ENCODE peak calls at places on chromosomes 1 and 21, in six cellular contexts. I is GM13976, Z is GM06990, F is bronchial epithelial cell, K is cardiac fibroblast, A is neural progenitor cell. P is an unnamed sample.

GRCh38 chr1:31753623-31754349 is 10.4 kb downstream of the ADGRB2 start:
- DNase-seq in Z (no peak), A (no peak), F (peak; percentile 47), I (no peak), K (peak; percentile 61), P (no peak)

GRCh38 chr1:233844275-233844674 is 60.2 kb upstream of the SLC35F3 start:
- DNase-seq in K (no peak), A (no peak), Z (no peak), I (no peak), F (no peak), P (no peak)

GRCh38 chr1:115669002-115669673 is 27.4 kb downstream of the VANGL1 start:
- DNase-seq in Z (no peak), I (no peak), A (no peak), K (peak; percentile 31), F (peak; percentile 92), P (no peak)

GRCh38 chr1:118101445-118101844 is 83.6 kb downstream of the SPAG17 start:
- DNase-seq in I (no peak), F (no peak), Z (no peak), K (no peak), A (no peak), P (no peak)

GRCh38 chr1:198934901-198935301 is 296.1 kb downstream of the PTPRC start:
- DNase-seq in Z (peak; percentile 61), F (peak; percentile 67), K (peak; percentile 33), I (no peak), A (no peak), P (no peak)

GRCh38 chr1:150895618-150896017 is 8.7 kb downstream of the CTXND2 start:
- DNase-seq in A (no peak), K (no peak), I (no peak), Z (no peak), F (peak; percentile 75), P (no peak)

GRCh38 chr1:108691128-108691885 is 803 bp upstream of the PRPF38B start:
- DNase-seq in A (peak; percentile 50), K (no peak), F (peak; percentile 6), Z (no peak), I (no peak), P (no peak)

GRCh38 chr1:207217778-207218511 is 103.5 kb upstream of the CD55 start:
- DNase-seq in F (no peak), I (no peak), K (no peak), Z (peak; percentile 6), A (no peak), P (no peak)

GRCh38 chr1:26598890-26599289 is 69.3 kb downstream of the RPS6KA1 start:
- DNase-seq in F (no peak), K (no peak), I (no peak), A (peak; percentile 18), Z (no peak), P (no peak)

GRCh38 chr1:94666797-94667196 is 125.2 kb upstream of the F3 start:
- DNase-seq in A (no peak), I (no peak), K (no peak), Z (no peak), F (no peak), P (no peak)

GRCh38 chr1:6181347-6181770 is 1.2 kb upstream of the CHD5 start:
- DNase-seq in F (no peak), A (peak; percentile 41), K (no peak), Z (no peak), I (no peak), P (no peak)

GRCh38 chr1:38151399-38151798 is 104.8 kb upstream of the POU3F1 start:
- DNase-seq in Z (no peak), F (no peak), A (no peak), K (no peak), I (no peak), P (no peak)

GRCh38 chr1:42739753-42740700 is at the start of gene CLDN19:
- DNase-seq in I (no peak), Z (no peak), F (no peak), K (no peak), A (peak; percentile 90), P (no peak)

GRCh38 chr1:80673935-80674597 is 1126.7 kb upstream of the ADGRL2 start:
- DNase-seq in I (no peak), F (no peak), A (peak; percentile 3), Z (no peak), K (no peak), P (no peak)

GRCh38 chr21:32414579-32415358 is 2.3 kb downstream of the EVA1C start:
- DNase-seq in F (peak; percentile 51), A (peak; percentile 11), Z (no peak), K (peak; percentile 67), I (no peak), P (no peak)

GRCh38 chr1:201582977-201583376 is 44.0 kb downstream of the NAV1 start:
- DNase-seq in A (peak; percentile 66), Z (no peak), K (no peak), I (no peak), F (no peak), P (no peak)

GRCh38 chr1:112722601-112723510 is 7.7 kb upstream of the PPM1J start:
- DNase-seq in I (no peak), Z (no peak), F (no peak), A (peak; percentile 85), K (peak; percentile 57), P (no peak)

DNA sequence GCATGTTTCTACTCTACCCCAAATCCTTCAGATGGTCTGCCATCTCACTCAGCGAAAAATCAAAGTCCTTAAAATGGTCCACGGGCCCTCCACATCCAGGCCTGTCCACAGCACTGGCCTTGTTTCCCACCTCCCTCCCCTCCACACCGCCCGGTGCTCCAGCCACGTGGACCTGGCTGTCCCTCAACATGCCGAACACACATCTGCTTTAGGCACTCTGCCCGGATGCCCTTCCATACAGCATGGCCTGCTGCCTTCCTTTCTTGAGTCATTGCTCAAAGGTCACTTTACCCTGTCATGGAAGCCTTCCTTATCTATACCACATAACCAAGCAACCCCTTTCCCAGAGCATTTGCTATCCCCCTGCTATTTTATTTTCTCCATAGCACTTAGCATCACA is 143.0 kb downstream of the DNM3 start:
- DNase-seq in I (no peak), A (no peak), F (no peak), Z (no peak), K (peak; percentile 16), P (no peak)
- TF ChIP-seq CTCF in I (no peak), A (no peak), F (no peak), Z (no peak), K (no peak), P (no peak)

GRCh38 chr1:17485280-17485679 is 45.8 kb upstream of the RCC2 start:
- DNase-seq in Z (no peak), F (peak; percentile 19), K (peak; percentile 41), A (peak; percentile 27), I (no peak), P (no peak)
- TF ChIP-seq CTCF in Z (peak; percentile 61), F (peak; percentile 60), K (peak; percentile 57), A (peak; percentile 27), I (peak; percentile 18), P (peak; percentile 45)

GRCh38 chr1:50964863-50965262 is 4.8 kb upstream of the FAF1 start:
- DNase-seq in K (no peak), F (no peak), Z (no peak), I (no peak), A (no peak), P (no peak)

GRCh38 chr1:50955116-50955515 is 5.0 kb downstream of the FAF1 start:
- DNase-seq in F (peak; percentile 15), K (no peak), I (no peak), A (no peak), Z (no peak), P (no peak)

GRCh38 chr1:50959303-50959912 is 659 bp downstream of the FAF1 start:
- DNase-seq in F (peak; percentile 46), Z (no peak), K (peak; percentile 28), I (peak; percentile 34), A (no peak), P (peak; percentile 46)

DNA sequence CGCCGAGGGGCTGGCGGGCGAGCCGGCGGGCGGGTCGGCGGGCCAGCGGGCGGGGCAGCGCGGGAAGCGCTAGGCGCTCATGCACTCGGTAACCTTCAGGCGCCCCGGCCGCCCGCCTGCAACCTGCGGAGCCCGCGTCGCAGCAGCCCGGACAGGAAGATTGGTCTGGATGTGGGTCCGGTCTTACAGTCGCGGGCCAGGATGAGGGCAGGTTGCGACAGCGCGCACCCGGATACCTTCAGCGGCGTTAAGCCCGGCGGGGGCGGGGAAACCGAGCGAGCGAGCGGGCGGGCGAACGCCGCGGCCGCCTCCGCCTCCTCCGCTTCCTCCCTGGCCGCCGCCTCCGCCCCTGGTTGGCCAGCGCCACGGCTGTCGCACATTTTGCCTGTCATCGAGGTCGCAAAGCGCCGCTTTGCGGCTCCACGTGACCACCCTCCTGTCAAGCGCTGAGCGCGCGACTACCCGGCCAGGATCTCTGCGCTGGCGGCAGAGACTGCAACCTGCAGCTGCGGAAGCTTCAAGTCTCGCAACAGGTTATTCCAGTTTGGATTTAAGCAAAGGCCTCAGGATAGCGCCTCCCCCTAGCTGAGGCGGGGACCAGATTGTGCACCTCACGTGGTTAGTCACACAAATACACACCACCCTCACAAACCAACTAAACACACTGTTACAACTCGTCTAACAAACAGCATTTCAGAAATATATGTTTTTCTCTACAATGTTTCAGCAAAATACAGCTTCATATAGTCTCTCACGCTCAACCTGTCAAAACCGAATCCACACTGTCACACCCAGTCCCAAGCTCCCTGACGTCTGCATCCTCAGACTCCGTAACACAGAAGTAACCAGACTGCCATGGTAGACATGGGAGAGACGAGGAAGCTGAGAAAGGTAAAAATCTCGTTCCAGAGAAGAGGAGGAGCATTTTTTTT is at the start of gene FAF1:
- DNase-seq in I (peak; percentile 97), Z (peak; percentile 99), A (peak; percentile 99), K (peak; percentile 96), F (peak; percentile 98), P (peak; percentile 98)
- TF ChIP-seq CTCF in I (no peak), Z (no peak), A (peak; percentile 45), K (peak; percentile 30), F (peak; percentile 40), P (no peak)

GRCh38 chr1:184145083-184145482 is 93.6 kb downstream of the TSEN15 start:
- DNase-seq in K (no peak), F (no peak), Z (no peak), A (no peak), I (no peak), P (no peak)

GRCh38 chr1:184141481-184141880 is 90.0 kb downstream of the TSEN15 start:
- DNase-seq in K (no peak), I (no peak), Z (no peak), F (no peak), A (no peak), P (no peak)

GRCh38 chr1:184146202-184146601 is 94.7 kb downstream of the TSEN15 start:
- DNase-seq in K (no peak), Z (no peak), I (no peak), F (no peak), A (no peak), P (no peak)

DNA sequence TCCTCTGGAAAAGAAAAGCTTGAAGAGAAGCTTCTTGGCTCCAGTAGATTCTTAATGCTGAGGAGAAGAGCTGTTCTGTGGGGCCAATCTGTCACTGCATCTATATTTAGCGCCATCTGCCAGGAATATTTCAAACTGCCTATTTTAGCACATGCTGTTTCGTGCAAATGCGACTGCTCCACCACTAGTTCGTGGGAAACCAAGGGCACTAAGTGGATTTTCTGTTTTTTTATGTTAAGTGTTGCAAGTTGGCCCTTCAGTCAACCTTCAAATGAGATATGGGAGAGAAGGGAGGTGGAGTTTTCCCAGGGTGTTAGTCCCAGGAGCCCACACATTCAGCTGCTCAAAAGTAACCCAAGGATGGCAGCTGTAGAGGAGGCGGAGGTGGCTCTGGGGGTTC is 91.9 kb downstream of the TSEN15 start:
- DNase-seq in K (peak; percentile 48), F (no peak), Z (no peak), A (no peak), I (no peak), P (no peak)
- TF ChIP-seq CTCF in K (no peak), F (no peak), Z (no peak), A (no peak), I (no peak), P (no peak)